ENCODE peak calls at places on chromosomes 7 and 10, in five cellular contexts. D is A673; M is lower lobe of right lung; P is H9; C is CD8-positive, alpha-beta T cell. T is an unnamed sample.

GRCh38 chr10:94108200-94108599 is 114.5 kb downstream of the PLCE1 start:
- DNase-seq in D (no peak), M (no peak), P (no peak), C (no peak), T (no peak)

GRCh38 chr10:94403823-94404228 is 1.5 kb downstream of the TBC1D12 start:
- DNase-seq in D (peak; percentile 28), M (no peak), P (no peak), C (no peak), T (no peak)

GRCh38 chr7:102450242-102450641 is 14.4 kb downstream of the ALKBH4 start:
- DNase-seq in D (no peak), M (no peak), P (no peak), C (peak; percentile 31), T (no peak)

GRCh38 chr10:59176241-59177030 is at the start of gene PHYHIPL:
- DNase-seq in D (peak; percentile 14), M (peak; percentile 17), P (peak; percentile 58), C (no peak), T (no peak)

GRCh38 chr7:46589282-46589681 is 668.2 kb upstream of the IGFBP3 start:
- DNase-seq in D (no peak), M (no peak), P (no peak), C (no peak), T (no peak)

GRCh38 chr7:22659741-22660140 is 67.3 kb upstream of the IL6 start:
- DNase-seq in D (no peak), M (no peak), P (no peak), C (no peak), T (no peak)

GRCh38 chr7:157397751-157398691 is 61.2 kb downstream of the DNAJB6 start:
- DNase-seq in D (peak; percentile 47), M (peak; percentile 58), P (peak; percentile 72), C (no peak), T (no peak)

GRCh38 chr10:59181668-59182067 is 5.2 kb downstream of the PHYHIPL start:
- DNase-seq in D (peak; percentile 58), M (no peak), P (peak; percentile 25), C (no peak), T (no peak)

GRCh38 chr7:340200-340937 is 50.4 kb downstream of the FOXL3 start:
- DNase-seq in D (no peak), M (no peak), P (no peak), C (no peak), T (no peak)

GRCh38 chr7:34463830-34464229 is 194.2 kb upstream of the NPSR1 start:
- DNase-seq in D (no peak), M (no peak), P (no peak), C (no peak), T (no peak)

GRCh38 chr7:33888206-33888605 is 17.1 kb upstream of the BMPER start:
- DNase-seq in D (no peak), M (no peak), P (peak; percentile 78), C (no peak), T (no peak)

GRCh38 chr7:21805793-21806192 is 139.9 kb downstream of the CDCA7L start:
- DNase-seq in D (no peak), M (no peak), P (no peak), C (no peak), T (no peak)

GRCh38 chr7:12881712-12882111 is 194.3 kb downstream of the ARL4A start:
- DNase-seq in D (no peak), M (no peak), P (no peak), C (no peak), T (no peak)

GRCh38 chr10:69684020-69684980 is 54.3 kb downstream of the FAM241B start:
- DNase-seq in D (no peak), M (peak; percentile 80), P (peak; percentile 44), C (no peak), T (no peak)

GRCh38 chr7:130893441-130893894 is 159.5 kb upstream of the KLF14 start:
- DNase-seq in D (no peak), M (no peak), P (no peak), C (no peak), T (no peak)

GRCh38 chr10:114703377-114704125 is 45.5 kb upstream of the ABLIM1 start:
- DNase-seq in D (peak; percentile 60), M (no peak), P (no peak), C (no peak), T (no peak)

GRCh38 chr10:71767420-71768035 is 5.8 kb downstream of the VSIR start:
- DNase-seq in D (no peak), M (peak; percentile 73), P (no peak), C (no peak), T (no peak)
- H3K27ac ChIP-seq in D (no peak overlapping the region), M (peak overlapping the region; percentile 96), P (no peak overlapping the region), C (peak overlapping the region; percentile 17), T (peak overlapping the region; percentile 99)

GRCh38 chr10:66218981-66219587 is 706.8 kb upstream of the LRRTM3 start:
- DNase-seq in D (no peak), M (no peak), P (no peak), C (no peak), T (no peak)

GRCh38 chr10:66218258-66218657 is 707.6 kb upstream of the LRRTM3 start:
- DNase-seq in D (no peak), M (no peak), P (no peak), C (no peak), T (no peak)

GRCh38 chr10:66215921-66216320 is 709.9 kb upstream of the LRRTM3 start:
- DNase-seq in D (no peak), M (no peak), P (no peak), C (no peak), T (no peak)

GRCh38 chr10:66209025-66209424 is 716.8 kb upstream of the LRRTM3 start:
- DNase-seq in D (no peak), M (no peak), P (no peak), C (no peak), T (no peak)

DNA sequence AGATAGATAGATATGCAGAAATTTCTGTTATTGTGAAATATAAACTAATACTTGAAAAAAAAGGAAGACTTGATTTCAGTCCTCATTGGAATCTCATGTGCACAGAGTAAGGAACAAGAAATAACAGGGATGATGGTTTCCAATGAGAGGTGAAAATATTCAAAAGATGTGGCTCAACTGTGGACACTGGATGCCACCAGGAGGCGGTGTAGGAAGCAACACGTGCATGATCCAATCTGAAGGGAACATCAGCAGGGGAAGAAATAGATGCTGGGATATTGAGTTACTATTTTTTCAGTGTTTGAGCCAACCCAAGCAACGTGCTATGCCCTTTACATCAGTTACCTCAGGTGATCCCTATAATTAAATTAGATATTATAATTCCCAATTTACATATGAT is 710.8 kb upstream of the LRRTM3 start:
- DNase-seq in D (peak; percentile 2), M (no peak), P (no peak), C (no peak), T (no peak)
- TF ChIP-seq CTCF in D (peak; percentile 33), M (no peak), P (peak; percentile 68), C (no peak), T (no peak)

GRCh38 chr7:74032624-74033371 is 4.8 kb downstream of the ELN start:
- DNase-seq in D (no peak), M (no peak), P (no peak), C (no peak), T (no peak)
- H3K4me1 ChIP-seq in D (peaks cover 42% of the 10 kb centered on the region), M (peaks cover 50% of the 10 kb centered on the region), P (peaks cover 4% of the 10 kb centered on the region), C (peaks cover 3% of the 10 kb centered on the region), T (peaks cover 77% of the 10 kb centered on the region)

GRCh38 chr7:53947670-53948226 is 594.4 kb upstream of the VSTM2A start:
- DNase-seq in D (no peak), M (no peak), P (no peak), C (no peak), T (no peak)
- H3K27ac ChIP-seq in D (no peak overlapping the region), M (no peak overlapping the region), P (no peak overlapping the region), C (no peak overlapping the region), T (no peak overlapping the region)

DNA sequence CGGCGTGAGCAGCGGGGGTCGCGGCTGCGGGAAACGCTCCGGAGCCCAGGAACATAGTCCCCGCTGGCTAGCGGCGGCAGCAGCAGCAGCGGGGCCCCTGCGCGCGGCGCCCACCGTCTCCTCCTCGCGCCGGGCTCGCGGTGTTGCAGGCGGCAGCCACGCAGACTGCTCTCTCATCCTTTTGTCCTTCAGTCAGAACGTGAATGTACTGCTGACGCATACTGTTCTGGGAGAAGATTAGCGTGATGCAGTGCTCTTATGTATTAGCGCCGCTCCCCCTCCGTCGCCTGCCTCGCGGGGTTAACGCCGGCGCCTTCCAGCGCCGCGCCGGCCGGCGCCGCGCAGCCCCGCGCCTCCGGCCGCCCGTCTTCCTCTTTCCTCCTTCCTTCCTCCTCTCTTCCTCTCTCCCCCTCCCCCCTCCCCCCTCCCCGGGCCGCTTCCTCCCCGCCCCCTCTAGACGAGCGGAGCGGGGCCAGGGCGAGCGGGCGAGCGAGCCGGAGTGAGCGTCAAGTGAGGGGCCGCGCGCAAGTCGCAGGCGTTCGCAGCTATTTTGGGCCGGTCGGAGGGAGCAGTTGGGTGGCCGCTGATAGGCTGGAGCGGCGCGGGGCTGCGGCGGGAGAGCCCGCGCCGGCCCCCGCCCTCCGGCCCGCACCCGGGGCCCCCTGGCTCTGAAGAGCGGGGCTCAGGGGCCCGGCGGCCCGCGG is 816 bp upstream of the LRRC4 start:
- DNase-seq in D (peak; percentile 92), M (peak; percentile 64), P (peak; percentile 51), C (peak; percentile 12), T (no peak)
- TF ChIP-seq CTCF in D (peak; percentile 41), M (peak; percentile 31), P (peak; percentile 27), C (no peak), T (no peak)

GRCh38 chr10:2883238-2883637 is 184.1 kb upstream of the PFKP start:
- DNase-seq in D (no peak), M (no peak), P (no peak), C (no peak), T (no peak)
- H3K4me1 ChIP-seq in D (peaks cover 20% of the 10 kb centered on the region), M (no peaks in the 10 kb centered on the region), P (no peaks in the 10 kb centered on the region), C (no peaks in the 10 kb centered on the region), T (no peaks in the 10 kb centered on the region)

DNA sequence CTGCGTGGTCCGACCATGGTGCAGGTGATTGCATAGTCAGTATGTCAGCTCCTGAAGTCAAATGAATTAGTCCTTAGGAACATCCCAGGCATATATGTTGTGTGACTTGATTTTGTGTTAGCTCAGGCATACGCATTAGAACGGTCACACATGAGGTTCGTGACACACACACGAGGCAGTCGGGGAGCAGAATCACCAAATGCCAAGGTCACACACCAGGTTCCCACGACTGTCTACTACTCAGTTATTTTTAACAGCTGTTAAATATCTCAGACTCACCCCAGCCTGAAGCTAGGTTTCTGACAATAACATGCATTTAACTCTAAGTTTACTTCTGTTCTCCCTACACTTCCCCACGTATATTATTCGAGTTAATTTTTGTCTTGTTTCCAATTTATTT is 54.8 kb downstream of the DYNC2I1 start:
- DNase-seq in D (no peak), M (no peak), P (no peak), C (no peak), T (no peak)
- H3K27ac ChIP-seq in D (no peak overlapping the region), M (no peak overlapping the region), P (no peak overlapping the region), C (no peak overlapping the region), T (no peak overlapping the region)

GRCh38 chr7:77697535-77697831 is 1.2 kb downstream of the RSBN1L start:
- DNase-seq in D (no peak), M (peak; percentile 65), P (no peak), C (no peak), T (no peak)

GRCh38 chr7:77696643-77697534 is 630 bp downstream of the RSBN1L start:
- DNase-seq in D (peak; percentile 74), M (peak; percentile 81), P (peak; percentile 53), C (peak; percentile 43), T (no peak)

GRCh38 chr7:77698042-77698625 is 1.9 kb downstream of the RSBN1L start:
- DNase-seq in D (no peak), M (no peak), P (no peak), C (no peak), T (no peak)

GRCh38 chr7:77693830-77694583 is 2.3 kb upstream of the RSBN1L start:
- DNase-seq in D (no peak), M (no peak), P (no peak), C (no peak), T (no peak)

GRCh38 chr7:77696057-77696642 is at the start of gene RSBN1L:
- DNase-seq in D (peak; percentile 98), M (peak; percentile 98), P (peak; percentile 98), C (peak; percentile 98), T (peak; percentile 98)
- TF ChIP-seq CTCF in D (peak; percentile 50), M (peak; percentile 46), P (peak; percentile 37), C (peak; percentile 34), T (no peak)

T was measured in vagina.